ENCODE peak calls at places on chromosomes 3 and 15, in four cellular contexts. B is activated CD8-positive, alpha-beta memory T cell treated with anti-CD3 and anti-CD28 coated beads for 1 hour; Q is AG04450; V is stimulated activated CD8-positive, alpha-beta memory T cell treated with anti-CD3 and anti-CD28 coated beads, Interleukin-2, amount 100 ng/mL, for 1 hour. M is an unnamed sample.

GRCh38 chr3:129632556-129632955 is 26.1 kb upstream of the PLXND1 start:
- DNase-seq in Q (no peak), B (no peak), V (no peak), M (no peak)

GRCh38 chr15:101533371-101534140 is 44.0 kb upstream of the PCSK6 start:
- DNase-seq in Q (no peak), B (no peak), V (no peak), M (no peak)

GRCh38 chr15:98866503-98866902 is 141.1 kb downstream of the PGPEP1L start:
- DNase-seq in Q (no peak), B (no peak), V (no peak), M (no peak)

GRCh38 chr15:70344666-70345065 is 246.9 kb upstream of the TLE3 start:
- DNase-seq in B (no peak), V (no peak), Q (no peak), M (no peak)

GRCh38 chr3:132317229-132317948 is at the start of gene ACP3:
- DNase-seq in B (no peak), Q (peak), V (no peak), M (peak)

GRCh38 chr3:146640955-146641867 is 36.1 kb upstream of the PLSCR5 start:
- DNase-seq in V (no peak), B (no peak), Q (peak), M (peak)

GRCh38 chr15:80174017-80174746 is 21.4 kb downstream of the FAH start:
- DNase-seq in Q (no peak), B (no peak), V (no peak), M (peak)

GRCh38 chr3:47010050-47010712 is 30.7 kb downstream of the NBEAL2 start:
- DNase-seq in Q (no peak), V (no peak), B (no peak), M (no peak)

GRCh38 chr3:140031170-140031569 is 96.2 kb downstream of the CLSTN2 start:
- DNase-seq in Q (no peak), B (no peak), V (no peak), M (no peak)

GRCh38 chr3:179613807-179614206 is 9.2 kb downstream of the NDUFB5 start:
- DNase-seq in V (no peak), B (no peak), Q (no peak), M (peak)

GRCh38 chr15:78654272-78654671 is 13.3 kb upstream of the CHRNB4 start:
- DNase-seq in Q (no peak), V (no peak), B (no peak), M (no peak)

GRCh38 chr3:40913192-40913591 is 286.1 kb upstream of the CTNNB1 start:
- DNase-seq in B (no peak), Q (no peak), V (no peak), M (no peak)

GRCh38 chr3:49869525-49870126 is at the start of gene CAMKV:
- DNase-seq in V (no peak), B (no peak), Q (no peak), M (no peak)

GRCh38 chr3:125647318-125648014 is 52.2 kb upstream of the OSBPL11 start:
- DNase-seq in B (no peak), Q (no peak), V (no peak), M (no peak)

GRCh38 chr15:90954712-90955671 is at the start of gene RCCD1:
- DNase-seq in B (peak), V (peak), Q (peak), M (peak)

GRCh38 chr3:143084856-143085731 is 34.5 kb upstream of the CHST2 start:
- DNase-seq in B (no peak), V (no peak), Q (no peak), M (no peak)

GRCh38 chr3:65318231-65318630 is 630.4 kb upstream of the ADAMTS9 start:
- DNase-seq in B (no peak), V (no peak), Q (no peak), M (no peak)

GRCh38 chr3:56373386-56373785 is 94.9 kb downstream of the ERC2 start:
- DNase-seq in Q (no peak), B (no peak), V (no peak), M (no peak)